ENCODE peak calls at places on chromosomes 11 and 22, in six cellular contexts. One of them, this sample, is unnamed.

GRCh38 chr11:19101803-19102520 is 15.0 kb upstream of the ZDHHC13 start:
- DNase-seq in AG09309: no peak
- DNase-seq in endodermal cell: no peak
- DNase-seq in BJ: no peak
- DNase-seq in left ventricle myocardium inferior: no peak
- DNase-seq in GDM1: no peak
- DNase-seq in this sample: no peak

GRCh38 chr11:131674051-131674755 is 303.8 kb downstream of the NTM start:
- DNase-seq in AG09309: peak
- DNase-seq in GDM1: peak
- DNase-seq in endodermal cell: peak
- DNase-seq in BJ: peak
- DNase-seq in left ventricle myocardium inferior: peak
- DNase-seq in this sample: peak

GRCh38 chr22:46484156-46484860 is 53.1 kb downstream of the CELSR1 start:
- DNase-seq in left ventricle myocardium inferior: no peak
- DNase-seq in AG09309: no peak
- DNase-seq in BJ: no peak
- DNase-seq in GDM1: no peak
- DNase-seq in endodermal cell: no peak
- DNase-seq in this sample: no peak

GRCh38 chr22:24894998-24895397 is 51.5 kb downstream of the LHFPL7 start:
- DNase-seq in GDM1: no peak
- DNase-seq in left ventricle myocardium inferior: peak
- DNase-seq in AG09309: no peak
- DNase-seq in BJ: no peak
- DNase-seq in endodermal cell: no peak
- DNase-seq in this sample: peak

GRCh38 chr11:28529540-28530410 is 421.6 kb downstream of the METTL15 start:
- DNase-seq in endodermal cell: no peak
- DNase-seq in AG09309: peak
- DNase-seq in left ventricle myocardium inferior: no peak
- DNase-seq in BJ: no peak
- DNase-seq in GDM1: no peak
- DNase-seq in this sample: no peak

GRCh38 chr11:1086171-1087102 is 11.8 kb downstream of the MUC2 start:
- DNase-seq in BJ: no peak
- DNase-seq in endodermal cell: no peak
- DNase-seq in GDM1: no peak
- DNase-seq in left ventricle myocardium inferior: peak
- DNase-seq in AG09309: no peak
- DNase-seq in this sample: peak

GRCh38 chr22:50329236-50329635 is 2.4 kb upstream of the DENND6B start:
- DNase-seq in GDM1: no peak
- DNase-seq in AG09309: no peak
- DNase-seq in BJ: no peak
- DNase-seq in endodermal cell: no peak
- DNase-seq in left ventricle myocardium inferior: no peak
- DNase-seq in this sample: no peak

GRCh38 chr11:65446446-65447277 is 24.1 kb downstream of the NEAT1 start:
- DNase-seq in GDM1: no peak
- DNase-seq in AG09309: peak
- DNase-seq in left ventricle myocardium inferior: peak
- DNase-seq in endodermal cell: peak
- DNase-seq in BJ: no peak
- DNase-seq in this sample: peak

GRCh38 chr22:33163815-33164214 is 105.6 kb upstream of the SYN3 start:
- DNase-seq in AG09309: no peak
- DNase-seq in BJ: no peak
- DNase-seq in endodermal cell: no peak
- DNase-seq in GDM1: no peak
- DNase-seq in left ventricle myocardium inferior: no peak
- DNase-seq in this sample: no peak

GRCh38 chr11:60859616-60860250 is 4.0 kb upstream of the PTGDR2 start:
- DNase-seq in endodermal cell: no peak
- DNase-seq in BJ: no peak
- DNase-seq in AG09309: no peak
- DNase-seq in GDM1: no peak
- DNase-seq in left ventricle myocardium inferior: no peak
- DNase-seq in this sample: peak

GRCh38 chr11:126212089-126212660 is 593 bp downstream of the FAM118B start:
- DNase-seq in GDM1: no peak
- DNase-seq in BJ: no peak
- DNase-seq in endodermal cell: no peak
- DNase-seq in AG09309: no peak
- DNase-seq in left ventricle myocardium inferior: no peak
- DNase-seq in this sample: no peak

GRCh38 chr11:15695096-15695721 is 580.5 kb downstream of the INSC start:
- DNase-seq in AG09309: no peak
- DNase-seq in left ventricle myocardium inferior: no peak
- DNase-seq in endodermal cell: peak
- DNase-seq in GDM1: no peak
- DNase-seq in BJ: no peak
- DNase-seq in this sample: no peak

GRCh38 chr11:121550247-121551132 is 97.7 kb upstream of the SORL1-AS1 start:
- DNase-seq in AG09309: no peak
- DNase-seq in left ventricle myocardium inferior: no peak
- DNase-seq in BJ: no peak
- DNase-seq in endodermal cell: no peak
- DNase-seq in GDM1: no peak
- DNase-seq in this sample: no peak

GRCh38 chr11:34668583-34669053 is 47.7 kb downstream of the EHF start:
- DNase-seq in AG09309: no peak
- DNase-seq in BJ: no peak
- DNase-seq in GDM1: no peak
- DNase-seq in endodermal cell: no peak
- DNase-seq in left ventricle myocardium inferior: no peak
- DNase-seq in this sample: no peak

GRCh38 chr22:44225091-44225689 is 44.5 kb downstream of the PARVG start:
- DNase-seq in left ventricle myocardium inferior: no peak
- DNase-seq in endodermal cell: peak
- DNase-seq in BJ: no peak
- DNase-seq in GDM1: no peak
- DNase-seq in AG09309: no peak
- DNase-seq in this sample: no peak

GRCh38 chr11:123145220-123145619 is 49.8 kb downstream of the CLMP start:
- DNase-seq in AG09309: no peak
- DNase-seq in GDM1: no peak
- DNase-seq in BJ: no peak
- DNase-seq in endodermal cell: no peak
- DNase-seq in left ventricle myocardium inferior: no peak
- DNase-seq in this sample: no peak

GRCh38 chr11:117600261-117600783 is 196.7 kb downstream of the DSCAML1 start:
- DNase-seq in BJ: no peak
- DNase-seq in endodermal cell: peak
- DNase-seq in AG09309: no peak
- DNase-seq in left ventricle myocardium inferior: no peak
- DNase-seq in GDM1: no peak
- DNase-seq in this sample: no peak

GRCh38 chr11:134032501-134033091 is 36.3 kb upstream of the JAM3 start:
- DNase-seq in AG09309: no peak
- DNase-seq in left ventricle myocardium inferior: no peak
- DNase-seq in BJ: no peak
- DNase-seq in endodermal cell: peak
- DNase-seq in GDM1: no peak
- DNase-seq in this sample: no peak

GRCh38 chr22:41862530-41863266 is 29.8 kb downstream of the SREBF2 start:
- DNase-seq in BJ: no peak
- DNase-seq in endodermal cell: no peak
- DNase-seq in AG09309: no peak
- DNase-seq in GDM1: no peak
- DNase-seq in left ventricle myocardium inferior: no peak
- DNase-seq in this sample: no peak

GRCh38 chr11:12581923-12582322 is 92.3 kb upstream of the TEAD1 start:
- DNase-seq in AG09309: peak
- DNase-seq in BJ: peak
- DNase-seq in GDM1: no peak
- DNase-seq in endodermal cell: peak
- DNase-seq in left ventricle myocardium inferior: no peak
- DNase-seq in this sample: no peak

GRCh38 chr11:57798905-57799559 is 37.4 kb downstream of the CTNND1 start:
- DNase-seq in endodermal cell: no peak
- DNase-seq in AG09309: peak
- DNase-seq in left ventricle myocardium inferior: no peak
- DNase-seq in GDM1: no peak
- DNase-seq in BJ: peak
- DNase-seq in this sample: no peak

GRCh38 chr22:32058656-32059280 is 15.7 kb downstream of the SLC5A1 start:
- DNase-seq in endodermal cell: no peak
- DNase-seq in AG09309: no peak
- DNase-seq in left ventricle myocardium inferior: no peak
- DNase-seq in BJ: no peak
- DNase-seq in GDM1: no peak
- DNase-seq in this sample: no peak

GRCh38 chr22:19841641-19842385 is 12.9 kb downstream of the GNB1L start:
- DNase-seq in AG09309: no peak
- DNase-seq in GDM1: no peak
- DNase-seq in endodermal cell: no peak
- DNase-seq in left ventricle myocardium inferior: no peak
- DNase-seq in BJ: no peak
- DNase-seq in this sample: no peak

GRCh38 chr11:19723572-19724342 is 11.1 kb downstream of the NAV2 start:
- DNase-seq in AG09309: no peak
- DNase-seq in GDM1: no peak
- DNase-seq in endodermal cell: no peak
- DNase-seq in left ventricle myocardium inferior: no peak
- DNase-seq in BJ: peak
- DNase-seq in this sample: no peak

GRCh38 chr22:39873963-39874362 is 19.6 kb downstream of the ENTHD1 start:
- DNase-seq in AG09309: no peak
- DNase-seq in left ventricle myocardium inferior: no peak
- DNase-seq in BJ: no peak
- DNase-seq in endodermal cell: no peak
- DNase-seq in GDM1: no peak
- DNase-seq in this sample: no peak

GRCh38 chr22:39144101-39144815 is 8.2 kb downstream of the CBX7 start:
- DNase-seq in left ventricle myocardium inferior: no peak
- DNase-seq in GDM1: peak
- DNase-seq in AG09309: peak
- DNase-seq in endodermal cell: peak
- DNase-seq in BJ: no peak
- DNase-seq in this sample: peak

GRCh38 chr11:118530683-118531596 is at the start of gene TMEM25:
- DNase-seq in GDM1: peak
- DNase-seq in endodermal cell: peak
- DNase-seq in left ventricle myocardium inferior: peak
- DNase-seq in AG09309: no peak
- DNase-seq in BJ: no peak
- DNase-seq in this sample: no peak

GRCh38 chr22:49237703-49238102 is 590.0 kb downstream of the BRD1 start:
- DNase-seq in AG09309: no peak
- DNase-seq in BJ: no peak
- DNase-seq in GDM1: no peak
- DNase-seq in left ventricle myocardium inferior: no peak
- DNase-seq in endodermal cell: no peak
- DNase-seq in this sample: no peak

GRCh38 chr11:69280451-69280850 is 13.5 kb upstream of the MYEOV start:
- DNase-seq in left ventricle myocardium inferior: no peak
- DNase-seq in AG09309: peak
- DNase-seq in GDM1: no peak
- DNase-seq in BJ: no peak
- DNase-seq in endodermal cell: no peak
- DNase-seq in this sample: no peak

GRCh38 chr22:42800731-42801536 is 56.1 kb downstream of the ARFGAP3 start:
- DNase-seq in left ventricle myocardium inferior: no peak
- DNase-seq in endodermal cell: peak
- DNase-seq in AG09309: no peak
- DNase-seq in GDM1: no peak
- DNase-seq in BJ: no peak
- DNase-seq in this sample: no peak

GRCh38 chr22:40484906-40485660 is 114.7 kb downstream of the SGSM3 start:
- DNase-seq in left ventricle myocardium inferior: no peak
- DNase-seq in endodermal cell: no peak
- DNase-seq in AG09309: no peak
- DNase-seq in BJ: no peak
- DNase-seq in GDM1: no peak
- DNase-seq in this sample: no peak

GRCh38 chr11:61076506-61077304 is 25.6 kb upstream of the CD5 start:
- DNase-seq in endodermal cell: no peak
- DNase-seq in GDM1: no peak
- DNase-seq in AG09309: no peak
- DNase-seq in BJ: no peak
- DNase-seq in left ventricle myocardium inferior: no peak
- DNase-seq in this sample: no peak

GRCh38 chr22:27990879-27991278 is 71.8 kb upstream of the PITPNB start:
- DNase-seq in endodermal cell: peak
- DNase-seq in GDM1: no peak
- DNase-seq in left ventricle myocardium inferior: peak
- DNase-seq in BJ: no peak
- DNase-seq in AG09309: no peak
- DNase-seq in this sample: peak

GRCh38 chr11:6850526-6850925 is 5.0 kb downstream of the OR10A5 start:
- DNase-seq in endodermal cell: no peak
- DNase-seq in left ventricle myocardium inferior: no peak
- DNase-seq in AG09309: no peak
- DNase-seq in BJ: no peak
- DNase-seq in GDM1: no peak
- DNase-seq in this sample: no peak

GRCh38 chr22:36998620-36999351 is 20.5 kb downstream of the TST start:
- DNase-seq in BJ: no peak
- DNase-seq in endodermal cell: peak
- DNase-seq in AG09309: no peak
- DNase-seq in left ventricle myocardium inferior: no peak
- DNase-seq in GDM1: no peak
- DNase-seq in this sample: no peak